ENCODE peak calls at places on chromosomes 11 and 22, in ten cellular contexts. One of them, this sample, is unnamed.

GRCh38 chr11:89182773-89183172 is 5.1 kb downstream of the TYR start:
- DNase-seq in OCI-LY7: no peak
- DNase-seq in HL-60: no peak
- DNase-seq in upper lobe of right lung: no peak
- DNase-seq in endodermal cell: no peak
- DNase-seq in Caco-2: no peak
- DNase-seq in sigmoid colon: no peak
- DNase-seq in A549: no peak
- DNase-seq in AG10803: peak
- DNase-seq in pancreas: no peak
- DNase-seq in this sample: no peak

GRCh38 chr11:67352546-67353316 is 615 bp downstream of the POLD4 start:
- DNase-seq in OCI-LY7: peak
- DNase-seq in HL-60: peak
- DNase-seq in upper lobe of right lung: peak
- DNase-seq in endodermal cell: no peak
- DNase-seq in Caco-2: no peak
- DNase-seq in sigmoid colon: peak
- DNase-seq in A549: no peak
- DNase-seq in AG10803: peak
- DNase-seq in pancreas: peak
- DNase-seq in this sample: peak

GRCh38 chr11:46738887-46739286 is 19.9 kb downstream of the F2 start:
- DNase-seq in OCI-LY7: no peak
- DNase-seq in HL-60: no peak
- DNase-seq in upper lobe of right lung: no peak
- DNase-seq in endodermal cell: no peak
- DNase-seq in Caco-2: no peak
- DNase-seq in sigmoid colon: no peak
- DNase-seq in A549: no peak
- DNase-seq in AG10803: no peak
- DNase-seq in pancreas: no peak
- DNase-seq in this sample: peak

GRCh38 chr11:12092714-12093113 is 17.7 kb upstream of the MICAL2 start:
- DNase-seq in OCI-LY7: no peak
- DNase-seq in HL-60: no peak
- DNase-seq in upper lobe of right lung: no peak
- DNase-seq in endodermal cell: no peak
- DNase-seq in Caco-2: no peak
- DNase-seq in sigmoid colon: no peak
- DNase-seq in A549: no peak
- DNase-seq in AG10803: no peak
- DNase-seq in pancreas: no peak
- DNase-seq in this sample: no peak

GRCh38 chr22:37557321-37558001 is 2.8 kb upstream of the CDC42EP1 start:
- DNase-seq in OCI-LY7: no peak
- DNase-seq in HL-60: no peak
- DNase-seq in upper lobe of right lung: no peak
- DNase-seq in endodermal cell: no peak
- DNase-seq in Caco-2: no peak
- DNase-seq in sigmoid colon: no peak
- DNase-seq in A549: no peak
- DNase-seq in AG10803: no peak
- DNase-seq in pancreas: peak
- DNase-seq in this sample: no peak

GRCh38 chr22:27199354-27199753 is 542.0 kb downstream of the MIAT start:
- DNase-seq in OCI-LY7: no peak
- DNase-seq in HL-60: no peak
- DNase-seq in upper lobe of right lung: no peak
- DNase-seq in endodermal cell: no peak
- DNase-seq in Caco-2: no peak
- DNase-seq in sigmoid colon: no peak
- DNase-seq in A549: no peak
- DNase-seq in AG10803: no peak
- DNase-seq in pancreas: no peak
- DNase-seq in this sample: no peak

GRCh38 chr11:3111919-3112690 is 53.0 kb downstream of the OSBPL5 start:
- DNase-seq in OCI-LY7: no peak
- DNase-seq in HL-60: no peak
- DNase-seq in upper lobe of right lung: no peak
- DNase-seq in endodermal cell: no peak
- DNase-seq in Caco-2: no peak
- DNase-seq in sigmoid colon: peak
- DNase-seq in A549: no peak
- DNase-seq in AG10803: peak
- DNase-seq in pancreas: no peak
- DNase-seq in this sample: no peak

GRCh38 chr11:66221726-66222236 is 46.7 kb upstream of the RAB1B start:
- DNase-seq in OCI-LY7: no peak
- DNase-seq in HL-60: no peak
- DNase-seq in upper lobe of right lung: peak
- DNase-seq in endodermal cell: peak
- DNase-seq in Caco-2: no peak
- DNase-seq in sigmoid colon: peak
- DNase-seq in A549: no peak
- DNase-seq in AG10803: no peak
- DNase-seq in pancreas: no peak
- DNase-seq in this sample: no peak

GRCh38 chr22:20777420-20778177 is 3.7 kb downstream of the SERPIND1 start:
- DNase-seq in OCI-LY7: no peak
- DNase-seq in HL-60: no peak
- DNase-seq in upper lobe of right lung: no peak
- DNase-seq in endodermal cell: no peak
- DNase-seq in Caco-2: peak
- DNase-seq in sigmoid colon: no peak
- DNase-seq in A549: peak
- DNase-seq in AG10803: peak
- DNase-seq in pancreas: peak
- DNase-seq in this sample: no peak

GRCh38 chr11:71078482-71078881 is 173.9 kb downstream of the SHANK2 start:
- DNase-seq in OCI-LY7: no peak
- DNase-seq in HL-60: no peak
- DNase-seq in upper lobe of right lung: no peak
- DNase-seq in endodermal cell: no peak
- DNase-seq in Caco-2: peak
- DNase-seq in sigmoid colon: no peak
- DNase-seq in A549: no peak
- DNase-seq in AG10803: no peak
- DNase-seq in pancreas: no peak
- DNase-seq in this sample: no peak

GRCh38 chr22:44266811-44267760 is 45.7 kb downstream of the SHISAL1 start:
- DNase-seq in OCI-LY7: no peak
- DNase-seq in HL-60: no peak
- DNase-seq in upper lobe of right lung: no peak
- DNase-seq in endodermal cell: no peak
- DNase-seq in Caco-2: no peak
- DNase-seq in sigmoid colon: no peak
- DNase-seq in A549: no peak
- DNase-seq in AG10803: no peak
- DNase-seq in pancreas: no peak
- DNase-seq in this sample: peak

GRCh38 chr11:13256216-13256615 is 21.4 kb upstream of the BMAL1 start:
- DNase-seq in OCI-LY7: no peak
- DNase-seq in HL-60: no peak
- DNase-seq in upper lobe of right lung: no peak
- DNase-seq in endodermal cell: no peak
- DNase-seq in Caco-2: no peak
- DNase-seq in sigmoid colon: no peak
- DNase-seq in A549: no peak
- DNase-seq in AG10803: peak
- DNase-seq in pancreas: no peak
- DNase-seq in this sample: no peak

GRCh38 chr22:42340695-42341383 is 70.4 kb upstream of the TCF20 start:
- DNase-seq in OCI-LY7: no peak
- DNase-seq in HL-60: no peak
- DNase-seq in upper lobe of right lung: no peak
- DNase-seq in endodermal cell: peak
- DNase-seq in Caco-2: no peak
- DNase-seq in sigmoid colon: peak
- DNase-seq in A549: no peak
- DNase-seq in AG10803: no peak
- DNase-seq in pancreas: no peak
- DNase-seq in this sample: no peak

GRCh38 chr11:30333405-30333804 is 10.5 kb downstream of the ARL14EP start:
- DNase-seq in OCI-LY7: peak
- DNase-seq in HL-60: no peak
- DNase-seq in upper lobe of right lung: no peak
- DNase-seq in endodermal cell: no peak
- DNase-seq in Caco-2: peak
- DNase-seq in sigmoid colon: no peak
- DNase-seq in A549: no peak
- DNase-seq in AG10803: no peak
- DNase-seq in pancreas: no peak
- DNase-seq in this sample: no peak
- TF ChIP-seq CTCF in OCI-LY7: peak
- TF ChIP-seq CTCF in HL-60: no peak
- TF ChIP-seq CTCF in upper lobe of right lung: peak
- TF ChIP-seq CTCF in endodermal cell: peak
- TF ChIP-seq CTCF in Caco-2: peak
- TF ChIP-seq CTCF in sigmoid colon: no peak
- TF ChIP-seq CTCF in A549: peak
- TF ChIP-seq CTCF in AG10803: peak
- TF ChIP-seq CTCF in pancreas: no peak
- TF ChIP-seq CTCF in this sample: no peak

GRCh38 chr22:46052801-46053562 is 76.0 kb upstream of the WNT7B start:
- DNase-seq in OCI-LY7: peak
- DNase-seq in HL-60: no peak
- DNase-seq in upper lobe of right lung: peak
- DNase-seq in endodermal cell: peak
- DNase-seq in Caco-2: no peak
- DNase-seq in sigmoid colon: peak
- DNase-seq in A549: no peak
- DNase-seq in AG10803: peak
- DNase-seq in pancreas: peak
- DNase-seq in this sample: peak

GRCh38 chr22:46054878-46055158 is 77.9 kb upstream of the WNT7B start:
- DNase-seq in OCI-LY7: peak
- DNase-seq in HL-60: no peak
- DNase-seq in upper lobe of right lung: peak
- DNase-seq in endodermal cell: no peak
- DNase-seq in Caco-2: no peak
- DNase-seq in sigmoid colon: no peak
- DNase-seq in A549: no peak
- DNase-seq in AG10803: no peak
- DNase-seq in pancreas: no peak
- DNase-seq in this sample: peak

GRCh38 chr22:46052331-46052771 is 75.4 kb upstream of the WNT7B start:
- DNase-seq in OCI-LY7: no peak
- DNase-seq in HL-60: no peak
- DNase-seq in upper lobe of right lung: peak
- DNase-seq in endodermal cell: peak
- DNase-seq in Caco-2: no peak
- DNase-seq in sigmoid colon: peak
- DNase-seq in A549: no peak
- DNase-seq in AG10803: peak
- DNase-seq in pancreas: peak
- DNase-seq in this sample: peak

GRCh38 chr22:46054091-46054877 is 77.3 kb upstream of the WNT7B start:
- DNase-seq in OCI-LY7: peak
- DNase-seq in HL-60: peak
- DNase-seq in upper lobe of right lung: no peak
- DNase-seq in endodermal cell: peak
- DNase-seq in Caco-2: no peak
- DNase-seq in sigmoid colon: peak
- DNase-seq in A549: no peak
- DNase-seq in AG10803: peak
- DNase-seq in pancreas: peak
- DNase-seq in this sample: peak

GRCh38 chr22:46053563-46054090 is 76.7 kb upstream of the WNT7B start:
- DNase-seq in OCI-LY7: peak
- DNase-seq in HL-60: peak
- DNase-seq in upper lobe of right lung: peak
- DNase-seq in endodermal cell: no peak
- DNase-seq in Caco-2: no peak
- DNase-seq in sigmoid colon: peak
- DNase-seq in A549: peak
- DNase-seq in AG10803: peak
- DNase-seq in pancreas: peak
- DNase-seq in this sample: peak
- H3K4me3 ChIP-seq in OCI-LY7: peak
- H3K4me3 ChIP-seq in HL-60: peak
- H3K4me3 ChIP-seq in upper lobe of right lung: peak
- H3K4me3 ChIP-seq in endodermal cell: no peak
- H3K4me3 ChIP-seq in Caco-2: no peak
- H3K4me3 ChIP-seq in sigmoid colon: peak
- H3K4me3 ChIP-seq in A549: peak
- H3K4me3 ChIP-seq in AG10803: peak
- H3K4me3 ChIP-seq in pancreas: peak
- H3K4me3 ChIP-seq in this sample: peak

DNA sequence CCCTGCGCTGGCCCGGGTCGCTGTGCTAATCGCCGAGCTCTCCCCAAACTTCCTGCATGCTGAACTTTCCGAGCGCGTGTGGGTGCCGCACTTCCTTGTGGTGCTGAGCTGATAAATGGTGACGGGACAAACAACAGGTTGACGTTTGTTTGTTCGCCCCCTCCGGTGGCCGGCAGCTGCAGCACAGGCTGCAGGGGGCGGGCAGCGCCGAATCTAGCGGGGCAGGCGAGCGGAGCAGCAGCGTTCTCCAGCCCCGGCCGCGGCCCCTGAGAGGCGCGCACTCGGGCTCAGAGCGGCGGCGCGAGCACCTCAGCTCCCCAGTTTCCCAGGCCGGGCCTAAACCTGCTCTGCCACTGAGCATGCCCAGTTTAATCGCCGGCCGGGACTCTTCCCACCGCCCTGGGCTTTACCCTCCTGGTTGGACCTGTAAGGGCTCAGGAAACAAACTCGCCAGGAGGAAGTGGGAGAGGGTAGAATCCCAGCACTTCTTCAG is at the start of gene PDGFD:
- DNase-seq in OCI-LY7: peak
- DNase-seq in HL-60: peak
- DNase-seq in upper lobe of right lung: peak
- DNase-seq in endodermal cell: peak
- DNase-seq in Caco-2: no peak
- DNase-seq in sigmoid colon: peak
- DNase-seq in A549: peak
- DNase-seq in AG10803: peak
- DNase-seq in pancreas: peak
- DNase-seq in this sample: peak
- TF ChIP-seq CTCF in OCI-LY7: peak
- TF ChIP-seq CTCF in HL-60: no peak
- TF ChIP-seq CTCF in upper lobe of right lung: peak
- TF ChIP-seq CTCF in endodermal cell: peak
- TF ChIP-seq CTCF in Caco-2: no peak
- TF ChIP-seq CTCF in sigmoid colon: no peak
- TF ChIP-seq CTCF in A549: no peak
- TF ChIP-seq CTCF in AG10803: peak
- TF ChIP-seq CTCF in pancreas: peak
- TF ChIP-seq CTCF in this sample: no peak

DNA sequence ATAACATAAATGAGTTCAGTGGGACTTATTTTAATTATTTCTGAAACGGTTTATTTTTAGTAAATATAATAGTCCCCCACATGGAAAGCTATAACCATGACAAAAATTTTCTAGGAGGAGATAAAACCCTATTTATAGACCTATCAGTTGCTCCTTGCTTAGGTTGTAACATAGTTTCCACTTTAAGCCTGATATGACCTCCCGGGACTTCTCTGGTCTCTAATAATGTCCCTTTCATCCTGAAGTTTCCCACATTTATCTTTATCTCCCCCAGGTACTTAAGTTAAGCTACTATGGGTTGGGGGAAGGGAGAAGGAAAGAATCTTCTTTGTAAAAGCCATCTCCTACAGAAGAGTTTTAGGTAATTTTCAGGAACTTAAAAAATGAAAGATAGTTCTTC is 117.7 kb downstream of the RBFOX2 start:
- DNase-seq in OCI-LY7: no peak
- DNase-seq in HL-60: no peak
- DNase-seq in upper lobe of right lung: no peak
- DNase-seq in endodermal cell: no peak
- DNase-seq in Caco-2: no peak
- DNase-seq in sigmoid colon: no peak
- DNase-seq in A549: no peak
- DNase-seq in AG10803: no peak
- DNase-seq in pancreas: no peak
- DNase-seq in this sample: no peak
- H3K4me3 ChIP-seq in OCI-LY7: no peak
- H3K4me3 ChIP-seq in HL-60: no peak
- H3K4me3 ChIP-seq in upper lobe of right lung: no peak
- H3K4me3 ChIP-seq in endodermal cell: peak
- H3K4me3 ChIP-seq in Caco-2: no peak
- H3K4me3 ChIP-seq in sigmoid colon: no peak
- H3K4me3 ChIP-seq in A549: no peak
- H3K4me3 ChIP-seq in AG10803: no peak
- H3K4me3 ChIP-seq in pancreas: no peak
- H3K4me3 ChIP-seq in this sample: no peak